ENCODE peak calls at places on chromosomes 13 and 19, in four cellular contexts. One of them, this sample, is unnamed.
A peak's percentile ranks its signal among the peaks of the same experiment; 100 is the strongest.

GRCh38 chr13:44373601-44374347 is at the start of gene SERP2:
- DNase-seq in endothelial cell of umbilical vein: no peak
- DNase-seq in astrocyte: peak; percentile 17
- DNase-seq in GM23338: peak; percentile 84
- DNase-seq in this sample: no peak

GRCh38 chr13:105083986-105084385 is 1451.5 kb downstream of the EFNB2 start:
- DNase-seq in astrocyte: no peak
- DNase-seq in GM23338: no peak
- DNase-seq in endothelial cell of umbilical vein: no peak
- DNase-seq in this sample: no peak

GRCh38 chr19:41364546-41365391 is 820 bp upstream of the B9D2 start:
- DNase-seq in astrocyte: no peak
- DNase-seq in GM23338: no peak
- DNase-seq in endothelial cell of umbilical vein: no peak
- DNase-seq in this sample: no peak

GRCh38 chr13:114065141-114065925 is 67.1 kb downstream of the RASA3 start:
- DNase-seq in endothelial cell of umbilical vein: peak; percentile 96
- DNase-seq in astrocyte: peak; percentile 97
- DNase-seq in GM23338: peak; percentile 64
- DNase-seq in this sample: peak; percentile 67

GRCh38 chr13:44048326-44048725 is 168.6 kb downstream of the LACC1 start:
- DNase-seq in endothelial cell of umbilical vein: no peak
- DNase-seq in GM23338: no peak
- DNase-seq in astrocyte: no peak
- DNase-seq in this sample: no peak

GRCh38 chr19:34983786-34984185 is 16.3 kb upstream of the GRAMD1A start:
- DNase-seq in astrocyte: no peak
- DNase-seq in endothelial cell of umbilical vein: no peak
- DNase-seq in GM23338: no peak
- DNase-seq in this sample: no peak

GRCh38 chr19:8445488-8446001 is 770 bp downstream of the HNRNPM start:
- DNase-seq in astrocyte: no peak
- DNase-seq in GM23338: peak; percentile 44
- DNase-seq in endothelial cell of umbilical vein: peak; percentile 54
- DNase-seq in this sample: no peak

GRCh38 chr13:40874138-40874776 is 84.8 kb downstream of the SLC25A15 start:
- DNase-seq in astrocyte: no peak
- DNase-seq in GM23338: no peak
- DNase-seq in endothelial cell of umbilical vein: no peak
- DNase-seq in this sample: no peak

GRCh38 chr13:69903081-69903480 is 204.5 kb upstream of the ATXN8OS start:
- DNase-seq in endothelial cell of umbilical vein: no peak
- DNase-seq in GM23338: no peak
- DNase-seq in astrocyte: peak; percentile 27
- DNase-seq in this sample: no peak

GRCh38 chr19:821976-822773 is 420 bp upstream of the PLPPR3 start:
- DNase-seq in astrocyte: no peak
- DNase-seq in endothelial cell of umbilical vein: no peak
- DNase-seq in GM23338: peak; percentile 77
- DNase-seq in this sample: no peak
- TF ChIP-seq EZH2 in astrocyte: peak; percentile 55
- TF ChIP-seq EZH2 in endothelial cell of umbilical vein: peak; percentile 78
- TF ChIP-seq EZH2 in GM23338: no peak
- TF ChIP-seq EZH2 in this sample: no peak

DNA sequence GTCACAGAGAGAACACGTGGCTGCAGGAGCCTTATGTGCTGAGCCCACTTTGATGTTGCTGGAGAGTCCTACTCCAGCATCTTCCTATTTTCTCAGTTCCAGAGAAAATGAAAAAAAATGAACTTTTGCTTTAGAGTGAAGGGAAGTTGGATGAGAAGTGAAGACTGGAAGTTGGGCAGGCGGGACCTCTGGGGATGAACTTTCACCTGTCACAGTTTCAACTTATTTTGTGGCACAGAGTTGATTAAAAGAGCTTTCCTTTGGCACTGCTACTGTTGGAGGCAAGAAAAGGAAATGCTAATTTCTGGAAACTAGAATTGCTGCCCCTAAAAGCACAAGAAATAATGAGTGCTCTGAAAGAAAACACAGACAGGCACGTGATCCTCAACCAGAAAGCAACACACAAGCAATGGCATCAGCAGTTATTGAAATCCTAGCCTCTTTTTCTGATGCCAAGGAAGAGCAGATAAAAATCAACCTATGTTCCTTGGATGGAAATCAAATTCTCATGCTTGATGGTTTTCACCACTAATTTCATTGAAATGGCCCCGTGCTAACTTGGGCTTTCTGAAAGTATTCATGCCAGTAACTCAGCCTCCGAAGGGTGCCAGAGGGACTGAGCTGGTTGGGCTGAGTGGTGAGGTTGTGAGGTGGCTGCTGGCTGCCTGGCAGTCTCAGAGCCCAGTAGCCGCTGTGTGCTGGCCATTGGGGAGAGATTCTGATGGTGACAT is 309.5 kb downstream of the DCT start:
- DNase-seq in GM23338: peak; percentile 39
- DNase-seq in endothelial cell of umbilical vein: no peak
- DNase-seq in astrocyte: peak; percentile 36
- DNase-seq in this sample: no peak
- H3K4me3 ChIP-seq in GM23338: no peak overlapping the region
- H3K4me3 ChIP-seq in endothelial cell of umbilical vein: no peak overlapping the region
- H3K4me3 ChIP-seq in astrocyte: no peak overlapping the region
- H3K4me3 ChIP-seq in this sample: no peak overlapping the region

DNA sequence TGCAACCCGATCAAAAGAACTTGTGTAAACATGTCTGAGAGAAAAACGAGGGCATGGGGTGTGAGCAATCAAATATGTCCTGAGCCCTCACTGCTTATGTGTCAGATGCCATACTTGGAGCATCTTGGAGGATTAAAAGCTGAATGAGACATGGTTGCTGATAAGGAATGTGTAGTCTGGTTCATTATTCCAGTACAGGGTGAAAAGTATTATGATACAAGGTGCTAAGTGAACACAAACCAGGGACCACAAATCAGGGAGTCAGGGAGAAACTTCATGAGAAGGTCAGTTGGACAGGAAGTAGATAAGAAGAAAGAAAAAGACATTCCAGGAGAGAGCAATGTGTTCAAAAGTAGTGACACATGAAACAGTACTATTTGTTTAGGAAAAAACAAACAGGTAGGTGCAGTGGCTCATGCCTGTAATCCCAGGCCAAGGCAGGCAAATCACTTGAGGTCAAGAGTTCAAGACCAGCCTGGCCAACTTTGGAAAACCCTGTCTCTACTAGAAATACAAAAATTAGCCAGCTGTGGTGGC is 2.0 kb upstream of the RCBTB1 start:
- DNase-seq in endothelial cell of umbilical vein: no peak
- DNase-seq in astrocyte: peak; percentile 32
- DNase-seq in GM23338: no peak
- DNase-seq in this sample: no peak
- H3K27ac ChIP-seq in endothelial cell of umbilical vein: no peak overlapping the region
- H3K27ac ChIP-seq in astrocyte: no peak overlapping the region
- H3K27ac ChIP-seq in GM23338: no peak overlapping the region
- H3K27ac ChIP-seq in this sample: no peak overlapping the region

GRCh38 chr13:87677043-87677333 is 5.8 kb downstream of the SLITRK5 start:
- DNase-seq in astrocyte: no peak
- DNase-seq in endothelial cell of umbilical vein: no peak
- DNase-seq in GM23338: peak; percentile 8
- DNase-seq in this sample: no peak

GRCh38 chr13:87671824-87672603 is 843 bp downstream of the SLITRK5 start:
- DNase-seq in astrocyte: no peak
- DNase-seq in GM23338: peak; percentile 58
- DNase-seq in endothelial cell of umbilical vein: no peak
- DNase-seq in this sample: no peak

GRCh38 chr13:87676254-87677042 is 5.3 kb downstream of the SLITRK5 start:
- DNase-seq in GM23338: peak; percentile 76
- DNase-seq in astrocyte: no peak
- DNase-seq in endothelial cell of umbilical vein: no peak
- DNase-seq in this sample: no peak

GRCh38 chr13:87675851-87676250 is 4.7 kb downstream of the SLITRK5 start:
- DNase-seq in endothelial cell of umbilical vein: no peak
- DNase-seq in GM23338: no peak
- DNase-seq in astrocyte: no peak
- DNase-seq in this sample: no peak

GRCh38 chr13:87674143-87674772 is 3.1 kb downstream of the SLITRK5 start:
- DNase-seq in GM23338: peak; percentile 48
- DNase-seq in astrocyte: no peak
- DNase-seq in endothelial cell of umbilical vein: no peak
- DNase-seq in this sample: no peak
- TF ChIP-seq EZH2 in GM23338: peak; percentile 87
- TF ChIP-seq EZH2 in astrocyte: no peak
- TF ChIP-seq EZH2 in endothelial cell of umbilical vein: no peak
- TF ChIP-seq EZH2 in this sample: no peak

GRCh38 chr13:27455331-27455855 is 5.0 kb upstream of the MTIF3 start:
- DNase-seq in endothelial cell of umbilical vein: no peak
- DNase-seq in GM23338: peak; percentile 45
- DNase-seq in astrocyte: no peak
- DNase-seq in this sample: no peak
- H3K4me3 ChIP-seq in endothelial cell of umbilical vein: no peak overlapping the region
- H3K4me3 ChIP-seq in GM23338: no peak overlapping the region
- H3K4me3 ChIP-seq in astrocyte: peak overlapping the region; percentile 9
- H3K4me3 ChIP-seq in this sample: no peak overlapping the region

GRCh38 chr19:5683177-5683886 is 2.5 kb downstream of the HSD11B1L start:
- DNase-seq in astrocyte: no peak
- DNase-seq in endothelial cell of umbilical vein: no peak
- DNase-seq in GM23338: no peak
- DNase-seq in this sample: no peak

GRCh38 chr19:5686326-5686646 is 3.8 kb upstream of the RPL36 start:
- DNase-seq in GM23338: no peak
- DNase-seq in astrocyte: no peak
- DNase-seq in endothelial cell of umbilical vein: no peak
- DNase-seq in this sample: no peak

GRCh38 chr19:5687360-5688198 is 2.5 kb upstream of the RPL36 start:
- DNase-seq in GM23338: no peak
- DNase-seq in astrocyte: no peak
- DNase-seq in endothelial cell of umbilical vein: no peak
- DNase-seq in this sample: no peak

GRCh38 chr19:5684694-5685430 is 4.0 kb downstream of the HSD11B1L start:
- DNase-seq in GM23338: no peak
- DNase-seq in astrocyte: no peak
- DNase-seq in endothelial cell of umbilical vein: no peak
- DNase-seq in this sample: no peak

GRCh38 chr19:5686647-5687359 is 3.3 kb upstream of the RPL36 start:
- DNase-seq in endothelial cell of umbilical vein: peak; percentile 89
- DNase-seq in GM23338: peak; percentile 98
- DNase-seq in astrocyte: peak; percentile 58
- DNase-seq in this sample: peak; percentile 37
- H3K27ac ChIP-seq in endothelial cell of umbilical vein: no peak overlapping the region
- H3K27ac ChIP-seq in GM23338: no peak overlapping the region
- H3K27ac ChIP-seq in astrocyte: no peak overlapping the region
- H3K27ac ChIP-seq in this sample: peak overlapping the region; percentile 6

GRCh38 chr19:33064117-33064777 is 441 bp downstream of the RHPN2 start:
- DNase-seq in astrocyte: no peak
- DNase-seq in GM23338: peak; percentile 79
- DNase-seq in endothelial cell of umbilical vein: no peak
- DNase-seq in this sample: no peak
- TF ChIP-seq EZH2 in astrocyte: peak; percentile 10
- TF ChIP-seq EZH2 in GM23338: no peak
- TF ChIP-seq EZH2 in endothelial cell of umbilical vein: peak; percentile 54
- TF ChIP-seq EZH2 in this sample: no peak

DNA sequence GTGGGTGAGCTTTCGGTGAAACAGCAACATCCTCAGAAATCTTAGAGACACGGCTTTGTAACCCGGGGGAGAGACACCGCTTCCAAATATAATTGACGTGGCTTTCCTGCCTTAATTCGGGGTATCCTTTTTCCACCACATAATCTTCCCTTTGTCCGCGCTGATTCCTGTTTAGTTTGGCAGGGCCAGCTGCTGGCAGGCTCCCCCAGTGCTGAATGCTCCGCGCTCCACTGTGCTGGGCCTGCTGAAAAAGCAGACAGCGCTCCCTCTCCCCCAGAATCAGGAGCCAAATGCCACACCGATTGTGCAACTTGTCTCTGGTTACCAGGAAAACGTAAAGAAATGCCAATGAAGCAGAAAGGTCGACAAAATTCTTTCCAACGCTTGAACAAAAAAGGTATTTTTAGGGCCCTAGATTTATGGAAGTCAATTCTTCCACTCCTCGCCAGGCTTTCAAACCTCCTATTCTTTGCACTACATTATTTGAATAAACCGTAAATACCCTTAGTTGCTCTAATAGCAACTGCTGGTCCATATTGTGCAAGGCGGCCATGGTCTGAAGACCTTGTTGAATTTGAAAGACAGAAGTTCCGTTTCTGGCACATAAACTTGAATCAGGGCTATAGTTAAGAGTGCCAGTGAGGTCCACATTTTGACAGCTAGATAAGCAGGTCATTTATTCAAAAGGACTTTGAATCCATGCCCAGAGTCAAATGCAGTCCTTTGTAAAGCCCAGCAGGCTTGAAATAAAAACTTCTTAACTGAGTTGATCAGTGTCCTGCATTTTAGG is 206.7 kb upstream of the RFC3 start:
- DNase-seq in GM23338: peak; percentile 45
- DNase-seq in endothelial cell of umbilical vein: peak; percentile 80
- DNase-seq in astrocyte: peak; percentile 78
- DNase-seq in this sample: peak; percentile 6
- H3K4me3 ChIP-seq in GM23338: no peak overlapping the region
- H3K4me3 ChIP-seq in endothelial cell of umbilical vein: peak overlapping the region; percentile 7
- H3K4me3 ChIP-seq in astrocyte: peak overlapping the region; percentile 47
- H3K4me3 ChIP-seq in this sample: no peak overlapping the region